ENCODE peak calls at places on chromosomes 16 and 17, in five cellular contexts. S, A, G, Z and V are unnamed samples.

GRCh38 chr16:15033309-15033707 is 22.6 kb downstream of the NTAN1 start:
- DNase-seq in S (no peak), A (no peak), G (no peak), Z (no peak), V (no peak)

GRCh38 chr17:43661699-43662431 is at the start of gene MEOX1:
- DNase-seq in S (no peak), A (no peak), G (peak), Z (no peak), V (no peak)

GRCh38 chr17:28372203-28372944 is 880 bp downstream of the SARM1 start:
- DNase-seq in S (peak), A (no peak), G (peak), Z (no peak), V (peak)

GRCh38 chr17:2351269-2351668 is 14.0 kb downstream of the SGSM2 start:
- DNase-seq in S (no peak), A (no peak), G (no peak), Z (no peak), V (no peak)

GRCh38 chr16:73268311-73268997 is 220.5 kb upstream of the ZFHX3 start:
- DNase-seq in S (no peak), A (no peak), G (no peak), Z (no peak), V (peak)

GRCh38 chr17:38871247-38871991 is 1.6 kb downstream of the LASP1 start:
- DNase-seq in S (no peak), A (no peak), G (peak), Z (no peak), V (peak)

GRCh38 chr16:12067714-12068401 is 91.3 kb downstream of the SNX29 start:
- DNase-seq in S (peak), A (no peak), G (peak), Z (no peak), V (peak)

GRCh38 chr17:28398280-28398981 is 7.6 kb downstream of the SLC46A1 start:
- DNase-seq in S (no peak), A (no peak), G (no peak), Z (no peak), V (no peak)

GRCh38 chr16:65832269-65832668 is 534.2 kb upstream of the CDH5 start:
- DNase-seq in S (no peak), A (no peak), G (no peak), Z (no peak), V (no peak)

GRCh38 chr16:72836985-72837384 is 210.9 kb downstream of the ZFHX3 start:
- DNase-seq in S (no peak), A (no peak), G (no peak), Z (no peak), V (peak)

GRCh38 chr16:14005335-14005734 is 65.8 kb upstream of the MRTFB start:
- DNase-seq in S (no peak), A (no peak), G (no peak), Z (peak), V (no peak)